ENCODE peak calls at places on chromosomes 11 and 22, in nine cellular contexts. One of them, this sample, is unnamed. For H3K9me3, the result is how much of the 10 kb centered on the place peaks cover.

GRCh38 chr11:64225608-64226506 is at the start of the genes NUDT22 and TRPT1:
- DNase-seq in cardiac muscle cell: peak
- DNase-seq in small intestine: peak
- DNase-seq in stomach: peak
- DNase-seq in gastrocnemius medialis: peak
- DNase-seq in lung: peak
- DNase-seq in uterus: peak
- DNase-seq in tibial nerve: peak
- DNase-seq in left ventricle myocardium inferior: peak
- DNase-seq in this sample: peak

GRCh38 chr11:47565340-47566165 is at the start of gene PTPMT1:
- DNase-seq in cardiac muscle cell: peak
- DNase-seq in small intestine: peak
- DNase-seq in stomach: peak
- DNase-seq in gastrocnemius medialis: peak
- DNase-seq in lung: peak
- DNase-seq in uterus: peak
- DNase-seq in tibial nerve: peak
- DNase-seq in left ventricle myocardium inferior: peak
- DNase-seq in this sample: peak

GRCh38 chr11:23727821-23728220 is 769.0 kb upstream of the LUZP2 start:
- DNase-seq in cardiac muscle cell: peak
- DNase-seq in small intestine: no peak
- DNase-seq in stomach: no peak
- DNase-seq in gastrocnemius medialis: no peak
- DNase-seq in lung: no peak
- DNase-seq in uterus: no peak
- DNase-seq in tibial nerve: no peak
- DNase-seq in left ventricle myocardium inferior: no peak
- DNase-seq in this sample: no peak

GRCh38 chr11:72069200-72069599 is 11.1 kb downstream of the NUMA1 start:
- DNase-seq in cardiac muscle cell: no peak
- DNase-seq in small intestine: no peak
- DNase-seq in stomach: no peak
- DNase-seq in gastrocnemius medialis: no peak
- DNase-seq in lung: no peak
- DNase-seq in uterus: no peak
- DNase-seq in tibial nerve: no peak
- DNase-seq in left ventricle myocardium inferior: no peak
- DNase-seq in this sample: no peak

GRCh38 chr22:27754247-27754887 is 47.2 kb downstream of the MN1 start:
- DNase-seq in cardiac muscle cell: no peak
- DNase-seq in small intestine: no peak
- DNase-seq in stomach: no peak
- DNase-seq in gastrocnemius medialis: no peak
- DNase-seq in lung: no peak
- DNase-seq in uterus: peak
- DNase-seq in tibial nerve: no peak
- DNase-seq in left ventricle myocardium inferior: no peak
- DNase-seq in this sample: peak

GRCh38 chr11:10838906-10839305 is 18.9 kb downstream of the ZBED5 start:
- DNase-seq in cardiac muscle cell: no peak
- DNase-seq in small intestine: no peak
- DNase-seq in stomach: no peak
- DNase-seq in gastrocnemius medialis: no peak
- DNase-seq in lung: no peak
- DNase-seq in uterus: no peak
- DNase-seq in tibial nerve: no peak
- DNase-seq in left ventricle myocardium inferior: no peak
- DNase-seq in this sample: no peak

GRCh38 chr11:57480409-57481137 is 20.2 kb downstream of the RTN4RL2 start:
- DNase-seq in cardiac muscle cell: peak
- DNase-seq in small intestine: peak
- DNase-seq in stomach: peak
- DNase-seq in gastrocnemius medialis: no peak
- DNase-seq in lung: peak
- DNase-seq in uterus: peak
- DNase-seq in tibial nerve: peak
- DNase-seq in left ventricle myocardium inferior: peak
- DNase-seq in this sample: peak

GRCh38 chr22:27625769-27626674 is 175.5 kb downstream of the MN1 start:
- DNase-seq in cardiac muscle cell: no peak
- DNase-seq in small intestine: no peak
- DNase-seq in stomach: no peak
- DNase-seq in gastrocnemius medialis: no peak
- DNase-seq in lung: no peak
- DNase-seq in uterus: no peak
- DNase-seq in tibial nerve: no peak
- DNase-seq in left ventricle myocardium inferior: no peak
- DNase-seq in this sample: no peak

GRCh38 chr11:1089738-1090599 is 15.3 kb downstream of the MUC2 start:
- DNase-seq in cardiac muscle cell: no peak
- DNase-seq in small intestine: no peak
- DNase-seq in stomach: no peak
- DNase-seq in gastrocnemius medialis: no peak
- DNase-seq in lung: no peak
- DNase-seq in uterus: no peak
- DNase-seq in tibial nerve: no peak
- DNase-seq in left ventricle myocardium inferior: peak
- DNase-seq in this sample: peak

GRCh38 chr22:32994046-32994827 is 63.9 kb downstream of the SYN3 start:
- DNase-seq in cardiac muscle cell: no peak
- DNase-seq in small intestine: no peak
- DNase-seq in stomach: no peak
- DNase-seq in gastrocnemius medialis: no peak
- DNase-seq in lung: no peak
- DNase-seq in uterus: no peak
- DNase-seq in tibial nerve: no peak
- DNase-seq in left ventricle myocardium inferior: no peak
- DNase-seq in this sample: no peak

GRCh38 chr22:19002684-19003038 is 66.6 kb upstream of the PRODH start:
- DNase-seq in cardiac muscle cell: no peak
- DNase-seq in small intestine: no peak
- DNase-seq in stomach: no peak
- DNase-seq in gastrocnemius medialis: no peak
- DNase-seq in lung: no peak
- DNase-seq in uterus: no peak
- DNase-seq in tibial nerve: no peak
- DNase-seq in left ventricle myocardium inferior: no peak
- DNase-seq in this sample: no peak

GRCh38 chr22:19005905-19006304 is 69.8 kb upstream of the PRODH start:
- DNase-seq in cardiac muscle cell: no peak
- DNase-seq in small intestine: no peak
- DNase-seq in stomach: no peak
- DNase-seq in gastrocnemius medialis: no peak
- DNase-seq in lung: no peak
- DNase-seq in uterus: no peak
- DNase-seq in tibial nerve: no peak
- DNase-seq in left ventricle myocardium inferior: no peak
- DNase-seq in this sample: no peak

GRCh38 chr22:19001204-19001603 is 65.1 kb upstream of the PRODH start:
- DNase-seq in cardiac muscle cell: no peak
- DNase-seq in small intestine: no peak
- DNase-seq in stomach: no peak
- DNase-seq in gastrocnemius medialis: no peak
- DNase-seq in lung: no peak
- DNase-seq in uterus: no peak
- DNase-seq in tibial nerve: no peak
- DNase-seq in left ventricle myocardium inferior: no peak
- DNase-seq in this sample: no peak

GRCh38 chr22:19004471-19004870 is 68.4 kb upstream of the PRODH start:
- DNase-seq in cardiac muscle cell: no peak
- DNase-seq in small intestine: no peak
- DNase-seq in stomach: no peak
- DNase-seq in gastrocnemius medialis: no peak
- DNase-seq in lung: no peak
- DNase-seq in uterus: no peak
- DNase-seq in tibial nerve: no peak
- DNase-seq in left ventricle myocardium inferior: no peak
- DNase-seq in this sample: no peak

DNA sequence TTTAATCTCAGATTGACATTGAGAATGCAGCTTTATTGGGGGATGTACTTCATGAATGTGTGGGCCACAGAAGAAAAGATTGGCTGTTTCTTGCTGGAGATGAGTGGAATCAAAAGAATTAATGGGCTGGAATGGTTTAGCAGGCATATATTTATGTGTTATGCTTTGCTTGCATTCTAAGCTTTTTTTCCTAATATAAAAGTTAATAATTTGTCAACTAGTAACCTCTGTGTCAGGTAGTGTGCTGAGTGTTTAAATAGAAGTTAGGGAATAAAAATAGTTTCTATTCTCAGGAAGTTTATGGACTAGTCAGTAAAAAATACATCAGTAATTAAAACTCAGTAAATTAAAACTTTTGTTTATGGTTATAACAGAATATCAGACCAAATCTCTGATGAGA is 67.4 kb upstream of the PRODH start:
- DNase-seq in cardiac muscle cell: no peak
- DNase-seq in small intestine: no peak
- DNase-seq in stomach: no peak
- DNase-seq in gastrocnemius medialis: no peak
- DNase-seq in lung: no peak
- DNase-seq in uterus: no peak
- DNase-seq in tibial nerve: no peak
- DNase-seq in left ventricle myocardium inferior: no peak
- DNase-seq in this sample: no peak
- H3K27ac ChIP-seq in cardiac muscle cell: no peak
- H3K27ac ChIP-seq in small intestine: no peak
- H3K27ac ChIP-seq in stomach: no peak
- H3K27ac ChIP-seq in gastrocnemius medialis: no peak
- H3K27ac ChIP-seq in lung: no peak
- H3K27ac ChIP-seq in uterus: no peak
- H3K27ac ChIP-seq in tibial nerve: no peak
- H3K27ac ChIP-seq in left ventricle myocardium inferior: no peak
- H3K27ac ChIP-seq in this sample: no peak

DNA sequence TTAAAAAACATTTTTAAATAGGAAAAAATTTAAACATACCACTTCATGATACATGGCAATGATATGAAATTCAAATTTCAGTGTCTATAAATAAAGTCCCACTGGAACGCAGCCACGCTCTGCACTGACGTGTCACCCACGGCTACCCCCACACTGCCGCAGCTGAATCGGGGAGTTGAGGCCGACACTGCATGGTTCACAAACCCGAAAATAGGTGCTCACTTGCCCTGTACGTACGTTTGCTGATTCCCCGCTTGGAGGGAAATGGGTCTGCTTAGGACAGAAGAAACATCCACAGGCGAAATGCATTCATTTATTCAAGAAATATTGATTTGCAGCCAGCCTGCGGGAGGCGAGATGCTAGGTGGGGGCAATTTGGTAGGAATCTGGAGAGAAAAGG is 1342.3 kb downstream of the TBC1D22A start:
- DNase-seq in cardiac muscle cell: no peak
- DNase-seq in small intestine: no peak
- DNase-seq in stomach: peak
- DNase-seq in gastrocnemius medialis: no peak
- DNase-seq in lung: no peak
- DNase-seq in uterus: no peak
- DNase-seq in tibial nerve: no peak
- DNase-seq in left ventricle myocardium inferior: no peak
- DNase-seq in this sample: no peak
- H3K9me3 ChIP-seq in cardiac muscle cell: under half
- H3K9me3 ChIP-seq in small intestine: under half
- H3K9me3 ChIP-seq in stomach: under half
- H3K9me3 ChIP-seq in gastrocnemius medialis: under half
- H3K9me3 ChIP-seq in lung: under half
- H3K9me3 ChIP-seq in uterus: under half
- H3K9me3 ChIP-seq in tibial nerve: under half
- H3K9me3 ChIP-seq in left ventricle myocardium inferior: under half
- H3K9me3 ChIP-seq in this sample: under half

GRCh38 chr11:34501500-34501899 is 12.1 kb downstream of the ELF5 start:
- DNase-seq in cardiac muscle cell: no peak
- DNase-seq in small intestine: no peak
- DNase-seq in stomach: no peak
- DNase-seq in gastrocnemius medialis: no peak
- DNase-seq in lung: peak
- DNase-seq in uterus: peak
- DNase-seq in tibial nerve: peak
- DNase-seq in left ventricle myocardium inferior: no peak
- DNase-seq in this sample: no peak
- H3K27ac ChIP-seq in cardiac muscle cell: no peak
- H3K27ac ChIP-seq in small intestine: no peak
- H3K27ac ChIP-seq in stomach: no peak
- H3K27ac ChIP-seq in gastrocnemius medialis: no peak
- H3K27ac ChIP-seq in lung: no peak
- H3K27ac ChIP-seq in uterus: no peak
- H3K27ac ChIP-seq in tibial nerve: no peak
- H3K27ac ChIP-seq in left ventricle myocardium inferior: no peak
- H3K27ac ChIP-seq in this sample: no peak

DNA sequence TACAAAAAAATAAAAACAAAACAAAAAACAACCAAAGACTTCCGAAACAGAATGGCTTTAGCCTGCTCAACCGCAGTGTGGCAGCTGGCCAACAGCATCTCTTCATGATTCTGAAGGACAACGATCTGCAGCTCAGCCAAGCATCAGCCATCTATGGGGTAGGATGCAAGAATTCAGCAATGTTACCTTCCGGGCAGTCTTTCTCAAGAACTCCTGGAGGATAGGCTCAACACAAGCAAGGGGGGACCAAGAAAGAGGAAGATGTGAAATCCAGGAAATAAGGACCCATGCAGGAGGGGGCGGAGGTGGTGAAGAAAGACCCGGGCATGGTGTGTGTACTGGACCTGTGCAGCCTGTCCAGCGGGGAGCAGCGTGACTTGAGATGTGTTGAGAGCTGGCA is 3.5 kb upstream of the TSPO start:
- DNase-seq in cardiac muscle cell: no peak
- DNase-seq in small intestine: no peak
- DNase-seq in stomach: no peak
- DNase-seq in gastrocnemius medialis: no peak
- DNase-seq in lung: no peak
- DNase-seq in uterus: no peak
- DNase-seq in tibial nerve: no peak
- DNase-seq in left ventricle myocardium inferior: no peak
- DNase-seq in this sample: no peak
- H3K9me3 ChIP-seq in cardiac muscle cell: under half
- H3K9me3 ChIP-seq in small intestine: under half
- H3K9me3 ChIP-seq in stomach: under half
- H3K9me3 ChIP-seq in gastrocnemius medialis: under half
- H3K9me3 ChIP-seq in lung: under half
- H3K9me3 ChIP-seq in uterus: under half
- H3K9me3 ChIP-seq in tibial nerve: under half
- H3K9me3 ChIP-seq in left ventricle myocardium inferior: under half
- H3K9me3 ChIP-seq in this sample: under half

DNA sequence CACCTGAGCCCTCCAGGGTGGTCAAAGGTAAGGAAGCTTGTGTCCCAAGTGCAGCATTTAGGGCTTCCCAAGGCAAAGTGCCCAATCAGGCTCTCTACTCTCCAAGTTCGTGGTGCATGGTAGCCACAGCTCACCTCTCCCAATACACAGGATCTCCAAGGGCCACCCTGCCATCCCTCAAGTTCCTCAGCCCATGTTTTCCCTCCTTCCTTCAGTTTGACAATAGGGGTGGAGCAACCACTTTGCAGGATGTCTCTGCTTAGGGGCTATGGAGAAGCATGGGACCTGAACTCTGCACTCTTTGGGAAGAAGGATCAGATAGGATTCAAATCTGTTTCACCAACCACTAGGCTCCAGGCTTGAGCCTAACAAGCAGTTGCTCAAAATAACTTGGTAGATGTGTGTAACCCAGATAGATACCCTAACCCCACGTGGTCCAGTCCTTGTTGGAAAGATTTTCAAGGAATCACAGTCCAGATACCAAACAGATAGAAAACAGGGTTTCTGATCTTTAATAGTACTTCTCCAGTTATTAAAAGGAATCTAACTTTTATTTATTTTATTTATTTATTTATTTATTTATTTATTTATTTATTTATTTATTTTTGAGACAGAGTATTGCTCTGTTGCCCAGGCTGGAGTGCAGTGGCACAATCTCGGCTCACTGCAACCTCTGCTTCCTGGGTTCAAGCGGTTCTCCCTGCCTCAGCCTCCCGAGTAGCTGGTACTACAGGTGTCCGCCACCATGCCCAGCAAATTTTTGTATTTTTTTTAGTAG is 248.1 kb downstream of the CTTN start:
- DNase-seq in cardiac muscle cell: no peak
- DNase-seq in small intestine: no peak
- DNase-seq in stomach: no peak
- DNase-seq in gastrocnemius medialis: no peak
- DNase-seq in lung: no peak
- DNase-seq in uterus: no peak
- DNase-seq in tibial nerve: no peak
- DNase-seq in left ventricle myocardium inferior: no peak
- DNase-seq in this sample: no peak
- H3K27ac ChIP-seq in cardiac muscle cell: no peak
- H3K27ac ChIP-seq in small intestine: no peak
- H3K27ac ChIP-seq in stomach: no peak
- H3K27ac ChIP-seq in gastrocnemius medialis: no peak
- H3K27ac ChIP-seq in lung: no peak
- H3K27ac ChIP-seq in uterus: no peak
- H3K27ac ChIP-seq in tibial nerve: no peak
- H3K27ac ChIP-seq in left ventricle myocardium inferior: no peak
- H3K27ac ChIP-seq in this sample: no peak